ENCODE peak calls at places on chromosomes 11 and 22, in seven cellular contexts. Z is AG09309, B is astrocyte of the cerebellum, H is IMR-90, M is HFF-Myc, E is fibroblast of mammary gland, K is PC-9. O is an unnamed sample.

GRCh38 chr11:7457211-7457610 is 28.1 kb upstream of the OLFML1 start:
- DNase-seq in Z (peak), B (no peak), H (no peak), M (no peak), E (peak), K (no peak), O (no peak)

GRCh38 chr22:41898645-41899044 is 16.2 kb downstream of the SHISA8 start:
- DNase-seq in Z (no peak), B (no peak), H (no peak), M (no peak), E (no peak), K (no peak), O (no peak)

GRCh38 chr11:23311986-23312940 is 452.0 kb upstream of the CCDC179 start:
- DNase-seq in Z (no peak), B (no peak), H (peak), M (peak), E (peak), K (no peak), O (no peak)

GRCh38 chr11:94800394-94800793 is 32.2 kb downstream of the AMOTL1 start:
- DNase-seq in Z (peak), B (peak), H (no peak), M (no peak), E (peak), K (no peak), O (no peak)

GRCh38 chr11:104997288-104997687 is 25.7 kb downstream of the CASP5 start:
- DNase-seq in Z (no peak), B (no peak), H (no peak), M (no peak), E (peak), K (no peak), O (no peak)

GRCh38 chr11:12556788-12557384 is 117.3 kb upstream of the TEAD1 start:
- DNase-seq in Z (peak), B (peak), H (peak), M (peak), E (peak), K (peak), O (peak)

GRCh38 chr11:111977141-111978027 is 40.2 kb downstream of the DIXDC1 start:
- DNase-seq in Z (no peak), B (no peak), H (no peak), M (no peak), E (peak), K (peak), O (peak)

GRCh38 chr11:60515144-60515855 is at the start of gene MS4A13:
- DNase-seq in Z (no peak), B (no peak), H (no peak), M (no peak), E (no peak), K (no peak), O (no peak)

GRCh38 chr11:18700375-18700774 is 1.8 kb downstream of the TMEM86A start:
- DNase-seq in Z (no peak), B (no peak), H (peak), M (no peak), E (no peak), K (peak), O (no peak)

GRCh38 chr11:72075109-72075508 is 5.2 kb downstream of the NUMA1 start:
- DNase-seq in Z (no peak), B (no peak), H (no peak), M (no peak), E (no peak), K (no peak), O (no peak)

GRCh38 chr22:36052505-36052941 is 23.9 kb upstream of the RBFOX2 start:
- DNase-seq in Z (no peak), B (no peak), H (peak), M (no peak), E (peak), K (peak), O (no peak)

GRCh38 chr11:91850533-91851305 is 373.9 kb upstream of the FAT3 start:
- DNase-seq in Z (no peak), B (no peak), H (no peak), M (no peak), E (no peak), K (no peak), O (no peak)

GRCh38 chr22:26215766-26216165 is 46.5 kb downstream of the SEZ6L start:
- DNase-seq in Z (no peak), B (no peak), H (no peak), M (no peak), E (no peak), K (no peak), O (no peak)

GRCh38 chr22:22955276-22955798 is 67.7 kb downstream of the IGLL5 start:
- DNase-seq in Z (no peak), B (no peak), H (no peak), M (no peak), E (no peak), K (no peak), O (no peak)

GRCh38 chr11:29448246-29448877 is 568.5 kb downstream of the KCNA4 start:
- DNase-seq in Z (no peak), B (peak), H (peak), M (no peak), E (peak), K (no peak), O (no peak)

GRCh38 chr11:122202951-122203456 is 87.0 kb upstream of the BLID start:
- DNase-seq in Z (peak), B (no peak), H (peak), M (no peak), E (peak), K (peak), O (peak)

GRCh38 chr11:12288934-12289666 is 88.3 kb upstream of the PARVA start:
- DNase-seq in Z (no peak), B (no peak), H (no peak), M (no peak), E (no peak), K (no peak), O (no peak)

GRCh38 chr22:29081499-29082236 is 8.8 kb downstream of the KREMEN1 start:
- DNase-seq in Z (no peak), B (no peak), H (no peak), M (no peak), E (no peak), K (no peak), O (no peak)

GRCh38 chr11:76318744-76319384 is 62.1 kb downstream of the THAP12 start:
- DNase-seq in Z (peak), B (peak), H (peak), M (peak), E (peak), K (peak), O (peak)

GRCh38 chr11:31240340-31240904 is 129.1 kb downstream of the DCDC1 start:
- DNase-seq in Z (no peak), B (peak), H (peak), M (no peak), E (peak), K (peak), O (peak)

GRCh38 chr22:35649636-35650250 is 1.5 kb downstream of the APOL6 start:
- DNase-seq in Z (no peak), B (no peak), H (no peak), M (no peak), E (no peak), K (no peak), O (no peak)

GRCh38 chr11:108669711-108670110 is 4.8 kb downstream of the DDX10 start:
- DNase-seq in Z (no peak), B (no peak), H (no peak), M (no peak), E (peak), K (no peak), O (no peak)

GRCh38 chr11:44955019-44955738 is 4.5 kb upstream of the TP53I11 start:
- DNase-seq in Z (peak), B (peak), H (peak), M (peak), E (peak), K (peak), O (no peak)

GRCh38 chr11:36446135-36446534 is 63.9 kb downstream of the TRAF6 start:
- DNase-seq in Z (no peak), B (no peak), H (no peak), M (no peak), E (no peak), K (no peak), O (no peak)

GRCh38 chr11:76302707-76303395 is 78.1 kb downstream of the THAP12 start:
- DNase-seq in Z (no peak), B (no peak), H (no peak), M (no peak), E (no peak), K (no peak), O (no peak)

GRCh38 chr22:37601540-37602442 is 6.8 kb upstream of the GGA1 start:
- DNase-seq in Z (peak), B (no peak), H (peak), M (no peak), E (peak), K (peak), O (no peak)
- TF ChIP-seq CTCF in Z (no peak), B (no peak), H (no peak), M (no peak), E (no peak), K (no peak), O (no peak)

GRCh38 chr11:64343740-64344133 is 3.7 kb downstream of the CCDC88B start:
- DNase-seq in Z (no peak), B (no peak), H (no peak), M (no peak), E (no peak), K (peak), O (no peak)
- TF ChIP-seq CTCF in Z (no peak), B (no peak), H (peak), M (peak), E (peak), K (peak), O (no peak)

GRCh38 chr22:45212306-45212709 is 28.4 kb downstream of the KIAA0930 start:
- DNase-seq in Z (peak), B (peak), H (peak), M (peak), E (peak), K (peak), O (peak)
- TF ChIP-seq CTCF in Z (peak), B (no peak), H (peak), M (peak), E (no peak), K (no peak), O (no peak)

GRCh38 chr11:61567286-61568061 is 13.4 kb downstream of the SYT7 start:
- DNase-seq in Z (peak), B (peak), H (peak), M (peak), E (peak), K (peak), O (peak)
- TF ChIP-seq CTCF in Z (peak), B (peak), H (peak), M (peak), E (peak), K (peak), O (peak)

DNA sequence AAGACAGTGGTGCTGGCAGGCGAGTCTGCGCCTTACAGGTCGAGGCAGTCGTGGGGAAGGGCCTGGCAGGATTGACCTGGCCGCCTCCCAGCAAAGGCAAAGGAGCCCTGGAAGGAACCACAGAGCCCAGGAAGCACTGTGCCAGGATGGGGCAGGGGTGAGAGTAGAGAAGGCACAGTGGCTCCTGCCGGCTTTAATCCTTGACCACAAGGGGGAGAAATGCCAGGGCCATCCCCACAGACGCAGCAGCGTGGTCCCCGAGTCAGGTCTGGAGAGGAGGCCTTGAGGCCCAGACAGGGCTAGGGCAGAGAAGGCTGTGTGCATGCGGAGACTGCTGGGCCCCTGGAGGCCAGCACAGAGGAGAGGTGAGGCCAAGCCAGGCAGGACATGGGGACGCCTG is 9.9 kb upstream of the NDUFS8 start:
- DNase-seq in Z (no peak), B (no peak), H (peak), M (no peak), E (no peak), K (peak), O (no peak)
- TF ChIP-seq CTCF in Z (peak), B (peak), H (peak), M (peak), E (peak), K (peak), O (no peak)

DNA sequence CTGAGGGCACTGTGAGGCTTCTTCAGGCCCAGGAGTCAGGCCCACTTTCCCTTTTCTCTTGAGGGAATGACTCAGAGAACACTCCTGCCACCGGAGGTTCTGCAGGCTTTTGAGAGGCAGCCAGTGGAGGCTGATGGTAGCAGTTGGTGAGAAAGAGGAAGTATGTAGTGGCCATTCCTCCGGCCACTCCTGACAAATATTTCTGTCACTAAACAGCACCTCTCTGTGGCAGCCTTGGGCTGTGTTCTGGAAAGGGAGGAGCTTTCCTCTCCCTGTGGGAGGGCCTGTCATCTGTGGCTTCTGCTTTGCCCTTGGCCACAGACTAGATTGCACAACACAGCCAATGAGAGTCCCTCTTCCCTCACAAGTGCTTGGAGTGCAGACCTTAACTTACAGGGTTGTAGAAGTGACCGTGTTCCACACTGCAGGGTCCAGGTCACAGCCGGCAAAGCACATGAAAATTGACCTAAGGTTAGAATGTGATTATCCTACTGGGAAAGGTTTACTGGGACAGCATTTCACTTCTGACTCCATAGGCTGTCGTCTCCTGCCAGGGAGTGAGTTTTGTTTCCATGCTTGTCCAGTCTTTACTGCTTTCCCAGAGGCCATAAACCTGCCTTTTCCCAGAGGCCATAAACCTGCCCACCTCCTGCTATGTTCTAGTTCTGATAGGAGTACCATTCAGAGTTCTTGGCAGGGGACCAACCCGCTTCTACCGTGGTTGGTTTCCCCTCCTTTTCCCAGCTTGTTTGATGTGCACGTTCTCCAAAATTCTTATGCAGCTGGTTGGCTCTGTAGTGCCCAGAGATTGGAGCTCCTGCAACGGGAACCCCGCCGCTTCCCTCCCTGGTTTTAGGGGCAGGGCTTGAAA is 33.3 kb downstream of the MARK2 start:
- DNase-seq in Z (peak), B (peak), H (peak), M (peak), E (peak), K (peak), O (no peak)
- TF ChIP-seq CTCF in Z (peak), B (peak), H (peak), M (peak), E (peak), K (peak), O (no peak)

O was measured in mesothelial cell of epicardium.